ENCODE peak calls at places on chromosomes 16 and 17, in seven cellular contexts. Y is activated CD4-positive, alpha-beta T cell treated with anti-CD3 and anti-CD28 coated beads, Interleukin-2, amount 50 U/mL, for 1 hour; P is NAMALWA; K is GM12864; U is stimulated activated CD4-positive, alpha-beta T cell treated with anti-CD3 and anti-CD28 coated beads, Interleukin-1b, Interleukin-23, amount 100 ng/mL, for 24 hours; G is mesendoderm; T is activated T-cell treated with anti-CD3 and anti-CD28 coated beads, Interleukin-2, amount 50 U/mL, for 4 hours. M is an unnamed sample.

GRCh38 chr17:49861150-49861884 is 13.4 kb upstream of the TAC4 start:
- DNase-seq in T (peak; percentile 55), U (peak; percentile 36), K (no peak), Y (peak; percentile 50), G (peak; percentile 72), P (peak; percentile 62), M (no peak)

GRCh38 chr17:15289285-15290185 is 24.4 kb upstream of the PMP22 start:
- DNase-seq in U (no peak), G (no peak), Y (no peak), K (no peak), T (no peak), P (no peak), M (no peak)

GRCh38 chr17:8121531-8122390 is 2.1 kb downstream of the HES7 start:
- DNase-seq in K (no peak), T (peak; percentile 41), U (peak; percentile 15), Y (no peak), G (peak; percentile 70), P (peak; percentile 63), M (no peak)

GRCh38 chr16:15545544-15545943 is 97.4 kb downstream of the MARF1 start:
- DNase-seq in K (no peak), G (no peak), U (no peak), Y (no peak), P (no peak), T (no peak), M (no peak)

GRCh38 chr17:6041261-6041660 is 28.9 kb upstream of the WSCD1 start:
- DNase-seq in Y (no peak), T (no peak), U (no peak), G (no peak), K (no peak), P (no peak), M (no peak)

GRCh38 chr16:11986521-11987057 is 10.1 kb downstream of the SNX29 start:
- DNase-seq in P (no peak), Y (no peak), G (no peak), K (no peak), T (no peak), U (no peak), M (no peak)

GRCh38 chr17:80901319-80901718 is 90.3 kb upstream of the CHMP6 start:
- DNase-seq in U (no peak), T (no peak), Y (no peak), P (no peak), K (no peak), G (no peak), M (no peak)

GRCh38 chr17:82889496-82890338 is 49.9 kb upstream of the ZNF750 start:
- DNase-seq in G (peak; percentile 37), K (no peak), P (no peak), T (no peak), U (no peak), Y (no peak), M (no peak)

GRCh38 chr17:64941045-64941444 is 21.8 kb upstream of the LRRC37A3 start:
- DNase-seq in Y (no peak), K (no peak), P (no peak), G (no peak), T (no peak), U (no peak), M (no peak)

GRCh38 chr16:56279132-56279531 is 87.8 kb downstream of the GNAO1 start:
- DNase-seq in T (peak; percentile 49), P (no peak), G (no peak), U (no peak), Y (peak; percentile 46), K (no peak), M (no peak)

GRCh38 chr16:4137438-4137837 is 21.2 kb upstream of the ADCY9 start:
- DNase-seq in U (no peak), Y (no peak), G (no peak), K (no peak), P (no peak), T (no peak), M (no peak)

GRCh38 chr16:66335704-66336329 is 30.7 kb upstream of the CDH5 start:
- DNase-seq in P (no peak), Y (no peak), T (no peak), K (no peak), G (no peak), U (no peak), M (peak; percentile 88)

GRCh38 chr16:19704321-19705130 is 13.5 kb downstream of the KNOP1 start:
- DNase-seq in U (no peak), P (no peak), T (no peak), K (no peak), Y (no peak), G (no peak), M (no peak)

GRCh38 chr17:74271281-74271680 is 2.8 kb upstream of the DNAI2 start:
- DNase-seq in Y (no peak), G (peak; percentile 50), K (no peak), T (no peak), P (peak; percentile 57), U (no peak), M (no peak)

GRCh38 chr16:9096416-9096952 is 5.0 kb downstream of the HAPSTR1 start:
- DNase-seq in K (no peak), G (no peak), U (no peak), Y (no peak), T (no peak), P (no peak), M (no peak)

GRCh38 chr16:69595127-69596036 is 29.6 kb downstream of the NFAT5 start:
- DNase-seq in U (no peak), Y (no peak), K (no peak), T (no peak), G (no peak), P (no peak), M (no peak)

GRCh38 chr16:20987049-20987448 is 86.5 kb downstream of the LYRM1 start:
- DNase-seq in U (no peak), K (no peak), P (no peak), T (no peak), Y (no peak), G (no peak), M (no peak)

GRCh38 chr16:85072947-85073346 is 39.3 kb downstream of the CIBAR2 start:
- DNase-seq in U (no peak), T (no peak), G (no peak), K (no peak), P (no peak), Y (no peak), M (no peak)

GRCh38 chr16:88466175-88466862 is 13.2 kb downstream of the ZFPM1 start:
- DNase-seq in K (no peak), U (no peak), P (peak; percentile 42), Y (peak; percentile 31), G (no peak), T (no peak), M (no peak)

GRCh38 chr17:40148527-40148926 is 8.2 kb downstream of the CASC3 start:
- DNase-seq in U (no peak), P (no peak), K (no peak), Y (no peak), T (no peak), G (no peak), M (no peak)

GRCh38 chr16:27429981-27430441 is 28.0 kb downstream of the IL21R start:
- DNase-seq in T (peak; percentile 5), K (no peak), U (no peak), P (no peak), G (no peak), Y (no peak), M (no peak)

GRCh38 chr17:45332989-45333701 is 16.3 kb upstream of the MAP3K14 start:
- DNase-seq in U (no peak), G (peak; percentile 27), T (no peak), Y (no peak), K (peak; percentile 70), P (no peak), M (no peak)

GRCh38 chr16:75754126-75754525 is 27.8 kb upstream of the CPHXL start:
- DNase-seq in K (no peak), T (no peak), G (no peak), U (no peak), P (no peak), Y (no peak), M (no peak)

GRCh38 chr16:74567901-74568300 is 39.0 kb downstream of the GLG1 start:
- DNase-seq in G (no peak), T (no peak), K (no peak), U (no peak), P (no peak), Y (no peak), M (no peak)

GRCh38 chr17:73746314-73747073 is 102.2 kb upstream of the SDK2 start:
- DNase-seq in Y (no peak), P (no peak), G (no peak), U (no peak), T (no peak), K (no peak), M (no peak)

GRCh38 chr16:51034481-51035109 is 116.5 kb downstream of the SALL1 start:
- DNase-seq in G (no peak), P (no peak), T (no peak), U (no peak), Y (no peak), K (no peak), M (no peak)

GRCh38 chr16:13554643-13555042 is 365.3 kb upstream of the ERCC4 start:
- DNase-seq in P (no peak), G (no peak), K (no peak), Y (no peak), U (no peak), T (no peak), M (no peak)